ENCODE peak calls at places on chromosomes 1 and 21, in nine cellular contexts. Z is endothelial cell; F is stimulated activated CD4-positive, alpha-beta T cell treated with anti-CD3 and anti-CD28 coated beads, Interleukin-12 subunit alpha, Interleukin-12 subunit beta, amount 100 ng/mL, for 4 hours; M is A172; Y is stimulated activated CD8-positive, alpha-beta memory T cell treated with anti-CD3 and anti-CD28 coated beads, Interleukin-2, amount 100 ng/mL, for 1 hour; L is mucosa of descending colon; P is DMS53; J is RCC 7860; R is CD4-positive, alpha-beta memory T cell. A is an unnamed sample.

GRCh38 chr1:244010191-244010590 is 40.9 kb upstream of the ZBTB18 start:
- DNase-seq in Z (no peak), F (peak; percentile 22), M (no peak), Y (no peak), L (no peak), P (peak; percentile 93), J (no peak), R (peak; percentile 13), A (peak; percentile 7)

GRCh38 chr1:67652800-67653199 is 32.2 kb upstream of the GADD45A start:
- DNase-seq in Z (no peak), F (no peak), M (peak; percentile 67), Y (no peak), L (no peak), P (peak; percentile 94), J (peak; percentile 39), R (no peak), A (no peak)

GRCh38 chr1:145695781-145696629 is 11.2 kb downstream of the PDZK1 start:
- DNase-seq in Z (no peak), F (no peak), M (no peak), Y (no peak), L (no peak), P (peak; percentile 80), J (no peak), R (no peak), A (no peak)

GRCh38 chr1:116334015-116334547 is 39.0 kb upstream of the ATP1A1 start:
- DNase-seq in Z (no peak), F (no peak), M (peak; percentile 45), Y (no peak), L (peak; percentile 62), P (no peak), J (no peak), R (no peak), A (no peak)

GRCh38 chr1:226872455-226872854 is 2.0 kb downstream of the PSEN2 start:
- DNase-seq in Z (no peak), F (no peak), M (no peak), Y (no peak), L (no peak), P (no peak), J (no peak), R (no peak), A (no peak)

GRCh38 chr1:28412731-28413130 is 43.2 kb downstream of the PHACTR4 start:
- DNase-seq in Z (peak; percentile 7), F (no peak), M (no peak), Y (no peak), L (no peak), P (no peak), J (peak; percentile 52), R (no peak), A (no peak)

GRCh38 chr21:42147386-42148020 is 71.4 kb upstream of the ABCG1 start:
- DNase-seq in Z (no peak), F (no peak), M (no peak), Y (no peak), L (no peak), P (no peak), J (no peak), R (no peak), A (no peak)

GRCh38 chr1:153963850-153964331 is 554 bp upstream of the SLC39A1 start:
- DNase-seq in Z (peak; percentile 57), F (no peak), M (peak; percentile 80), Y (no peak), L (peak; percentile 69), P (peak; percentile 77), J (peak; percentile 44), R (no peak), A (peak; percentile 88)

GRCh38 chr1:24318238-24318987 is 744 bp upstream of the GRHL3 start:
- DNase-seq in Z (no peak), F (no peak), M (no peak), Y (no peak), L (peak; percentile 7), P (no peak), J (no peak), R (no peak), A (no peak)

GRCh38 chr1:52386458-52386857 is 17.8 kb downstream of the ORC1 start:
- DNase-seq in Z (no peak), F (no peak), M (no peak), Y (no peak), L (no peak), P (no peak), J (no peak), R (no peak), A (no peak)

GRCh38 chr1:96236156-96236739 is 485.3 kb upstream of the PTBP2 start:
- DNase-seq in Z (peak; percentile 28), F (no peak), M (peak; percentile 70), Y (no peak), L (peak; percentile 65), P (peak; percentile 86), J (peak; percentile 50), R (no peak), A (peak; percentile 81)

GRCh38 chr1:84382127-84382526 is 16.2 kb upstream of the DNASE2B start:
- DNase-seq in Z (no peak), F (no peak), M (peak; percentile 39), Y (no peak), L (no peak), P (peak; percentile 29), J (no peak), R (no peak), A (no peak)

GRCh38 chr1:183180213-183180612 is 5.9 kb upstream of the LAMC2 start:
- DNase-seq in Z (no peak), F (no peak), M (peak; percentile 90), Y (no peak), L (peak; percentile 61), P (peak; percentile 40), J (peak; percentile 89), R (no peak), A (no peak)

GRCh38 chr1:166197141-166197540 is 30.3 kb upstream of the FAM78B start:
- DNase-seq in Z (no peak), F (no peak), M (no peak), Y (no peak), L (no peak), P (no peak), J (peak; percentile 60), R (no peak), A (no peak)

GRCh38 chr21:33127154-33127893 is 57.4 kb downstream of the OLIG1 start:
- DNase-seq in Z (peak; percentile 88), F (peak; percentile 50), M (peak; percentile 84), Y (peak; percentile 30), L (peak; percentile 67), P (peak; percentile 85), J (peak; percentile 37), R (peak; percentile 40), A (peak; percentile 50)